ENCODE peak calls at places on chromosomes 16 and 17, in five cellular contexts. K is stimulated activated CD8-positive, alpha-beta memory T cell treated with anti-CD3 and anti-CD28 coated beads, Interleukin-2, amount 100 ng/mL, for 1 hour; F is naive thymus-derived CD8-positive, alpha-beta T cell; X is stimulated activated CD4-positive, alpha-beta T cell treated with anti-CD3 and anti-CD28 coated beads, Interleukin-15, amount 100 ng/mL, for 24 hours; W is COR-L47. S is an unnamed sample.

GRCh38 chr17:7929158-7930029 is at the start of gene KCNAB3:
- DNase-seq in K (no peak), F (no peak), X (peak), W (no peak), S (no peak)

GRCh38 chr17:41150026-41150425 is 401 bp upstream of the KRTAP4-5 start:
- DNase-seq in K (no peak), F (no peak), X (no peak), W (no peak), S (no peak)

GRCh38 chr16:47716571-47716970 is 255.4 kb downstream of the PHKB start:
- DNase-seq in K (no peak), F (no peak), X (no peak), W (no peak), S (no peak)

GRCh38 chr17:43695968-43696865 is 34.5 kb upstream of the MEOX1 start:
- DNase-seq in K (no peak), F (no peak), X (no peak), W (no peak), S (no peak)

GRCh38 chr17:48583708-48584582 is 5.8 kb upstream of the HOXB4 start:
- DNase-seq in K (no peak), F (no peak), X (no peak), W (no peak), S (peak)

GRCh38 chr16:12097523-12098428 is 121.2 kb downstream of the SNX29 start:
- DNase-seq in K (no peak), F (no peak), X (no peak), W (no peak), S (no peak)

GRCh38 chr17:44916059-44916780 is 920 bp upstream of the GFAP start:
- DNase-seq in K (no peak), F (peak), X (no peak), W (no peak), S (no peak)

GRCh38 chr17:79843917-79844815 is 4.9 kb upstream of the CBX4 start:
- DNase-seq in K (no peak), F (no peak), X (no peak), W (peak), S (peak)

GRCh38 chr17:5563451-5563850 is 20.9 kb downstream of the NLRP1 start:
- DNase-seq in K (no peak), F (no peak), X (no peak), W (no peak), S (no peak)

GRCh38 chr17:65455972-65456343 is 105.5 kb downstream of the AXIN2 start:
- DNase-seq in K (no peak), F (no peak), X (peak), W (no peak), S (no peak)

GRCh38 chr17:79990704-79991103 is 45.0 kb downstream of the TBC1D16 start:
- DNase-seq in K (no peak), F (no peak), X (no peak), W (no peak), S (no peak)

GRCh38 chr17:83124871-83125514 is 45.6 kb downstream of the METRNL start:
- DNase-seq in K (no peak), F (peak), X (no peak), W (no peak), S (no peak)

GRCh38 chr17:80388601-80389000 is 26.4 kb upstream of the ENDOV start:
- DNase-seq in K (no peak), F (no peak), X (no peak), W (no peak), S (no peak)

GRCh38 chr17:69597898-69598692 is 183.6 kb downstream of the MAP2K6 start:
- DNase-seq in K (no peak), F (no peak), X (no peak), W (no peak), S (no peak)

GRCh38 chr17:82120148-82120547 is 22.1 kb upstream of the FASN start:
- DNase-seq in K (no peak), F (peak), X (peak), W (no peak), S (no peak)

GRCh38 chr16:495127-495748 is 32.3 kb upstream of the CAPN15 start:
- DNase-seq in K (no peak), F (no peak), X (peak), W (peak), S (peak)

GRCh38 chr16:71214771-71215381 is 15.6 kb downstream of the HYDIN start:
- DNase-seq in K (no peak), F (no peak), X (no peak), W (no peak), S (peak)

GRCh38 chr17:62821213-62822079 is 13.3 kb upstream of the MARCHF10 start:
- DNase-seq in K (no peak), F (no peak), X (no peak), W (no peak), S (no peak)

GRCh38 chr17:7204335-7204734 is 15.3 kb downstream of the DLG4 start:
- DNase-seq in K (no peak), F (peak), X (no peak), W (no peak), S (no peak)

GRCh38 chr17:73691321-73691766 is 47.1 kb upstream of the SDK2 start:
- DNase-seq in K (no peak), F (no peak), X (no peak), W (no peak), S (no peak)

GRCh38 chr16:56191807-56192643 is 736 bp downstream of the GNAO1 start:
- DNase-seq in K (no peak), F (no peak), X (no peak), W (no peak), S (no peak)

GRCh38 chr17:59151591-59151990 is 3.4 kb downstream of the SKA2 start:
- DNase-seq in K (no peak), F (no peak), X (no peak), W (no peak), S (no peak)

GRCh38 chr16:89175280-89176146 is 4.0 kb downstream of the CDH15 start:
- DNase-seq in K (no peak), F (no peak), X (no peak), W (peak), S (no peak)

GRCh38 chr17:332023-332422 is 20.6 kb downstream of the RPH3AL start:
- DNase-seq in K (no peak), F (no peak), X (no peak), W (no peak), S (no peak)

GRCh38 chr16:920722-921121 is 50.1 kb downstream of the LMF1 start:
- DNase-seq in K (no peak), F (peak), X (no peak), W (no peak), S (no peak)

GRCh38 chr17:29867643-29868181 is 62.3 kb downstream of the SSH2 start:
- DNase-seq in K (no peak), F (no peak), X (no peak), W (no peak), S (no peak)

GRCh38 chr17:70855401-70856054 is 686.2 kb downstream of the KCNJ2 start:
- DNase-seq in K (no peak), F (no peak), X (no peak), W (peak), S (peak)

GRCh38 chr17:73323622-73324455 is 12.0 kb upstream of the CDC42EP4 start:
- DNase-seq in K (no peak), F (no peak), X (no peak), W (no peak), S (no peak)

GRCh38 chr16:79756571-79756970 is 156.0 kb upstream of the MAF start:
- DNase-seq in K (no peak), F (no peak), X (no peak), W (no peak), S (no peak)

GRCh38 chr16:83453977-83454376 is 353.8 kb upstream of the HSBP1 start:
- DNase-seq in K (no peak), F (no peak), X (no peak), W (no peak), S (no peak)

GRCh38 chr16:17334096-17334495 is 136.7 kb downstream of the XYLT1 start:
- DNase-seq in K (no peak), F (no peak), X (no peak), W (no peak), S (no peak)

GRCh38 chr16:2366660-2367309 is 26.3 kb upstream of the ABCA3 start:
- DNase-seq in K (no peak), F (no peak), X (peak), W (no peak), S (no peak)

GRCh38 chr17:2876467-2876866 is 80.2 kb downstream of the RAP1GAP2 start:
- DNase-seq in K (no peak), F (no peak), X (no peak), W (no peak), S (no peak)

GRCh38 chr16:50303605-50304466 is 37.5 kb downstream of the ADCY7 start:
- DNase-seq in K (no peak), F (peak), X (no peak), W (no peak), S (no peak)

GRCh38 chr16:27838536-27839175 is 224.9 kb downstream of the GSG1L start:
- DNase-seq in K (no peak), F (no peak), X (no peak), W (no peak), S (no peak)

GRCh38 chr17:16491703-16492612 is at the start of gene LRRC75A:
- DNase-seq in K (peak), F (peak), X (peak), W (no peak), S (peak)

GRCh38 chr17:75365009-75365930 is 40.2 kb downstream of the GRB2 start:
- DNase-seq in K (no peak), F (no peak), X (no peak), W (no peak), S (no peak)

GRCh38 chr16:69141014-69141413 is 8.6 kb downstream of the UTP4 start:
- DNase-seq in K (no peak), F (no peak), X (no peak), W (no peak), S (no peak)

S was measured in NCI-H345.